ENCODE peak calls at places on chromosome 16, in eight cellular contexts. One of them, this sample, is unnamed. For H3K36me3, the result is how much of the 10 kb centered on the place peaks cover.

GRCh38 chr16:69399361-69399760 is 13.6 kb upstream of the TERF2 start:
- DNase-seq in neural progenitor cell: no peak
- DNase-seq in MM.1S: no peak
- DNase-seq in tibial artery: no peak
- DNase-seq in fibroblast of lung: peak
- DNase-seq in Panc1: no peak
- DNase-seq in CD8-positive, alpha-beta T cell: no peak
- DNase-seq in Peyer's patch: no peak
- DNase-seq in this sample: no peak

GRCh38 chr16:51524555-51525373 is 373.7 kb upstream of the SALL1 start:
- DNase-seq in neural progenitor cell: no peak
- DNase-seq in MM.1S: no peak
- DNase-seq in tibial artery: no peak
- DNase-seq in fibroblast of lung: peak
- DNase-seq in Panc1: no peak
- DNase-seq in CD8-positive, alpha-beta T cell: no peak
- DNase-seq in Peyer's patch: no peak
- DNase-seq in this sample: no peak

GRCh38 chr16:79505344-79505743 is 95.2 kb downstream of the MAF start:
- DNase-seq in neural progenitor cell: no peak
- DNase-seq in MM.1S: no peak
- DNase-seq in tibial artery: no peak
- DNase-seq in fibroblast of lung: no peak
- DNase-seq in Panc1: no peak
- DNase-seq in CD8-positive, alpha-beta T cell: no peak
- DNase-seq in Peyer's patch: no peak
- DNase-seq in this sample: no peak

GRCh38 chr16:16137110-16137509 is 86.2 kb downstream of the ABCC6 start:
- DNase-seq in neural progenitor cell: no peak
- DNase-seq in MM.1S: no peak
- DNase-seq in tibial artery: no peak
- DNase-seq in fibroblast of lung: no peak
- DNase-seq in Panc1: no peak
- DNase-seq in CD8-positive, alpha-beta T cell: no peak
- DNase-seq in Peyer's patch: no peak
- DNase-seq in this sample: no peak

GRCh38 chr16:49021136-49021535 is 260.5 kb downstream of the CBLN1 start:
- DNase-seq in neural progenitor cell: peak
- DNase-seq in MM.1S: no peak
- DNase-seq in tibial artery: no peak
- DNase-seq in fibroblast of lung: peak
- DNase-seq in Panc1: no peak
- DNase-seq in CD8-positive, alpha-beta T cell: no peak
- DNase-seq in Peyer's patch: no peak
- DNase-seq in this sample: no peak

GRCh38 chr16:8660841-8661301 is 13.5 kb upstream of the ABAT start:
- DNase-seq in neural progenitor cell: peak
- DNase-seq in MM.1S: peak
- DNase-seq in tibial artery: peak
- DNase-seq in fibroblast of lung: peak
- DNase-seq in Panc1: peak
- DNase-seq in CD8-positive, alpha-beta T cell: peak
- DNase-seq in Peyer's patch: peak
- DNase-seq in this sample: no peak

GRCh38 chr16:85300451-85300968 is 188.2 kb upstream of the CIBAR2 start:
- DNase-seq in neural progenitor cell: no peak
- DNase-seq in MM.1S: no peak
- DNase-seq in tibial artery: no peak
- DNase-seq in fibroblast of lung: no peak
- DNase-seq in Panc1: no peak
- DNase-seq in CD8-positive, alpha-beta T cell: no peak
- DNase-seq in Peyer's patch: no peak
- DNase-seq in this sample: no peak

GRCh38 chr16:85437161-85438052 is 175.7 kb upstream of the GSE1 start:
- DNase-seq in neural progenitor cell: peak
- DNase-seq in MM.1S: no peak
- DNase-seq in tibial artery: no peak
- DNase-seq in fibroblast of lung: no peak
- DNase-seq in Panc1: no peak
- DNase-seq in CD8-positive, alpha-beta T cell: no peak
- DNase-seq in Peyer's patch: peak
- DNase-seq in this sample: no peak

GRCh38 chr16:10502766-10503165 is 77.6 kb downstream of the EMP2 start:
- DNase-seq in neural progenitor cell: no peak
- DNase-seq in MM.1S: no peak
- DNase-seq in tibial artery: no peak
- DNase-seq in fibroblast of lung: no peak
- DNase-seq in Panc1: no peak
- DNase-seq in CD8-positive, alpha-beta T cell: no peak
- DNase-seq in Peyer's patch: no peak
- DNase-seq in this sample: no peak

GRCh38 chr16:10500582-10500981 is 79.8 kb downstream of the EMP2 start:
- DNase-seq in neural progenitor cell: no peak
- DNase-seq in MM.1S: no peak
- DNase-seq in tibial artery: no peak
- DNase-seq in fibroblast of lung: no peak
- DNase-seq in Panc1: no peak
- DNase-seq in CD8-positive, alpha-beta T cell: no peak
- DNase-seq in Peyer's patch: no peak
- DNase-seq in this sample: no peak

GRCh38 chr16:10501016-10501607 is 79.3 kb downstream of the EMP2 start:
- DNase-seq in neural progenitor cell: no peak
- DNase-seq in MM.1S: no peak
- DNase-seq in tibial artery: no peak
- DNase-seq in fibroblast of lung: no peak
- DNase-seq in Panc1: no peak
- DNase-seq in CD8-positive, alpha-beta T cell: no peak
- DNase-seq in Peyer's patch: no peak
- DNase-seq in this sample: no peak

GRCh38 chr16:10509534-10510025 is 70.8 kb downstream of the EMP2 start:
- DNase-seq in neural progenitor cell: peak
- DNase-seq in MM.1S: peak
- DNase-seq in tibial artery: no peak
- DNase-seq in fibroblast of lung: peak
- DNase-seq in Panc1: peak
- DNase-seq in CD8-positive, alpha-beta T cell: peak
- DNase-seq in Peyer's patch: no peak
- DNase-seq in this sample: no peak

DNA sequence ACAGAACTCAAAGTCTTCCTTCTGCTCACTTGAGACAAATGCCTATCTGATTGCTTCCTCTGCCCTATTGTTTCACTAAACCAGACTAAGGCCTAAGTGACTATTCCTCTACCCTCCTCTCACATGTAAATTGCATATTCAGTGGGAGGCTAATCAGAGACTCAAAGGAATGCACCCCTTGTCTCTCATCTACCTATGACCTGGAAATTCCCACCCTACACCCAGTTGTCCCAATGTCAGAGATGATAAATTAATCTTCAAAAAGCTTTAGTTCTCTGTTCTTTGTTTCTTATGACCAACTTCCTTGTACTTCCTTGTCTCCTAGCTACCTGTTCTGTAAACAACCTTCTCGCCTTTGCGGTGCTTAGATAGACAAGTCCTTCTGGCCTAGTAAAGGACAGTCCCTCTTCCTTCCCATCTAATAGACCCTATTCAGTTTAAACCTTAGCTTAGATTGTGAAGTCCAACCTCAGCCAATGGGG is 76.0 kb downstream of the EMP2 start:
- DNase-seq in neural progenitor cell: peak
- DNase-seq in MM.1S: no peak
- DNase-seq in tibial artery: no peak
- DNase-seq in fibroblast of lung: no peak
- DNase-seq in Panc1: no peak
- DNase-seq in CD8-positive, alpha-beta T cell: no peak
- DNase-seq in Peyer's patch: no peak
- DNase-seq in this sample: no peak
- H3K27ac ChIP-seq in neural progenitor cell: no peak
- H3K27ac ChIP-seq in MM.1S: no peak
- H3K27ac ChIP-seq in tibial artery: no peak
- H3K27ac ChIP-seq in fibroblast of lung: no peak
- H3K27ac ChIP-seq in Panc1: no peak
- H3K27ac ChIP-seq in CD8-positive, alpha-beta T cell: no peak
- H3K27ac ChIP-seq in Peyer's patch: no peak
- H3K27ac ChIP-seq in this sample: no peak

DNA sequence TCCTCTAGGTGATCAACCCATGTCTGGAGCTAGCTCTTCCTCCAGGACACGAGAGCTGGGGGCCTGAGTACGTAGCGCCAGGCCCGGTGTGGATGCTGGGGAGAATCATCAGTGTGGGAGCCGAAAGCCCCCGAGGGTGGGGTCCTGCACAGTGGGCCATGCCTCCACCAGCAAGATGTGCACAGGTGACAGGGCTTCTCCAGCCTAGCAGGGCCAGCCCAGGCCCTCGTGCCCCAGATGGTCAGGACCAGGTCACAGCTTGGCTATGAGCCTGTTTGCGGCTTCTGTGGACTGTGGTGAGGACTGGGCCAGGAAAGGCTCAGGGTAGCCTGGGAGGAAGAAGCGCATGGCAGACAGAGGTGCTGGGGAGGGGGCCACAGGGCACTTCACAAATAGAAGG is 7.8 kb downstream of the MPG start:
- DNase-seq in neural progenitor cell: no peak
- DNase-seq in MM.1S: no peak
- DNase-seq in tibial artery: no peak
- DNase-seq in fibroblast of lung: no peak
- DNase-seq in Panc1: no peak
- DNase-seq in CD8-positive, alpha-beta T cell: no peak
- DNase-seq in Peyer's patch: no peak
- DNase-seq in this sample: no peak
- H3K36me3 ChIP-seq in neural progenitor cell: under half
- H3K36me3 ChIP-seq in MM.1S: under half
- H3K36me3 ChIP-seq in tibial artery: half or more
- H3K36me3 ChIP-seq in fibroblast of lung: under half
- H3K36me3 ChIP-seq in Panc1: under half
- H3K36me3 ChIP-seq in CD8-positive, alpha-beta T cell: under half
- H3K36me3 ChIP-seq in Peyer's patch: under half
- H3K36me3 ChIP-seq in this sample: under half

GRCh38 chr16:4936991-4937781 is at the start of gene PPL:
- DNase-seq in neural progenitor cell: peak
- DNase-seq in MM.1S: peak
- DNase-seq in tibial artery: peak
- DNase-seq in fibroblast of lung: no peak
- DNase-seq in Panc1: no peak
- DNase-seq in CD8-positive, alpha-beta T cell: no peak
- DNase-seq in Peyer's patch: peak
- DNase-seq in this sample: no peak

GRCh38 chr16:4935231-4935855 is 1.6 kb downstream of the PPL start:
- DNase-seq in neural progenitor cell: no peak
- DNase-seq in MM.1S: no peak
- DNase-seq in tibial artery: peak
- DNase-seq in fibroblast of lung: no peak
- DNase-seq in Panc1: no peak
- DNase-seq in CD8-positive, alpha-beta T cell: no peak
- DNase-seq in Peyer's patch: no peak
- DNase-seq in this sample: peak

GRCh38 chr16:4934591-4934990 is 2.4 kb downstream of the PPL start:
- DNase-seq in neural progenitor cell: no peak
- DNase-seq in MM.1S: no peak
- DNase-seq in tibial artery: no peak
- DNase-seq in fibroblast of lung: no peak
- DNase-seq in Panc1: no peak
- DNase-seq in CD8-positive, alpha-beta T cell: no peak
- DNase-seq in Peyer's patch: no peak
- DNase-seq in this sample: no peak

GRCh38 chr16:4937782-4938682 is 1.1 kb upstream of the PPL start:
- DNase-seq in neural progenitor cell: no peak
- DNase-seq in MM.1S: no peak
- DNase-seq in tibial artery: no peak
- DNase-seq in fibroblast of lung: no peak
- DNase-seq in Panc1: no peak
- DNase-seq in CD8-positive, alpha-beta T cell: no peak
- DNase-seq in Peyer's patch: peak
- DNase-seq in this sample: no peak

DNA sequence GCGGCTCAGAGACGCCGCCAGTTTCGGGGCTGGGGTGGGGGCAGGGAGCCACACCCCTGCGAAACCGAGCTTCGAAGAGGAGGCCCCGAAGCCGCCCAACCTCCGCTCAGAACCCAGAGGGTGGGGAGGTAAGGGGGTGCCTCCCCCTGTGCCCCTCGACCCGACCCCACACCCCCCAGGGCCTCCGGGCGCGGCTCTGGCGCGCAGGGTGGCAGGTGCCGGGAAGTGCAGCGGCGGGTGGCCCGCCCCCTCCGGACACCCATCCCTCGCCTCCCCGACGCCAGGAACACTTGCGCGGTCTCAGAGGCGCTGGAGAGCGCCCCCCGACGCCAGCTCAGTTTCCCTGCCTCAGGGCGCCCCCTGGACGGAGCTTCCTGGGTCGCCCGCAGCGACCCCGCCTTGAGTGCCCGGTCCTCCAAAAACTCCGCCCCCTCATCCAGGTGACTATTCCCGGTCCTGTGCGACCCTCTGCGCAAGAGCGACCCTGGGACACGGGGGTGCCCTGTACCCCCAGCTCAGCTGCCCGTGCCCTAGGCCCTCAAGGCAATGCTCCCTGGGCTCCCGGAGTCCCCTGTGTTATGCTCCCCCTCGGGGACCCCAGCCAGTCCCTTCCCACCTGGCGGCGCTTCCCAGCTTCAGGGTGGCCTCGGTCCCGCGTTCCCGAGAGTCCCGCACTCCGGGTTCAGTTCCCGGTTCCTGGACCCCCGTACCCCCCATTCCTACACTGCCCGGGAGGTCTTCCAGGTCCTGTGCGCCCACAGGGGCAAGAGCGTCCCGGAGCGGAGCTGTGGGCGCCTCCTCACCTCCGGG is 562 bp downstream of the PPL start:
- DNase-seq in neural progenitor cell: peak
- DNase-seq in MM.1S: no peak
- DNase-seq in tibial artery: peak
- DNase-seq in fibroblast of lung: no peak
- DNase-seq in Panc1: no peak
- DNase-seq in CD8-positive, alpha-beta T cell: no peak
- DNase-seq in Peyer's patch: peak
- DNase-seq in this sample: no peak
- TF ChIP-seq CTCF in neural progenitor cell: peak
- TF ChIP-seq CTCF in MM.1S: peak
- TF ChIP-seq CTCF in tibial artery: peak
- TF ChIP-seq CTCF in fibroblast of lung: peak
- TF ChIP-seq CTCF in Panc1: peak
- TF ChIP-seq CTCF in CD8-positive, alpha-beta T cell: no peak
- TF ChIP-seq CTCF in Peyer's patch: peak
- TF ChIP-seq CTCF in this sample: peak

DNA sequence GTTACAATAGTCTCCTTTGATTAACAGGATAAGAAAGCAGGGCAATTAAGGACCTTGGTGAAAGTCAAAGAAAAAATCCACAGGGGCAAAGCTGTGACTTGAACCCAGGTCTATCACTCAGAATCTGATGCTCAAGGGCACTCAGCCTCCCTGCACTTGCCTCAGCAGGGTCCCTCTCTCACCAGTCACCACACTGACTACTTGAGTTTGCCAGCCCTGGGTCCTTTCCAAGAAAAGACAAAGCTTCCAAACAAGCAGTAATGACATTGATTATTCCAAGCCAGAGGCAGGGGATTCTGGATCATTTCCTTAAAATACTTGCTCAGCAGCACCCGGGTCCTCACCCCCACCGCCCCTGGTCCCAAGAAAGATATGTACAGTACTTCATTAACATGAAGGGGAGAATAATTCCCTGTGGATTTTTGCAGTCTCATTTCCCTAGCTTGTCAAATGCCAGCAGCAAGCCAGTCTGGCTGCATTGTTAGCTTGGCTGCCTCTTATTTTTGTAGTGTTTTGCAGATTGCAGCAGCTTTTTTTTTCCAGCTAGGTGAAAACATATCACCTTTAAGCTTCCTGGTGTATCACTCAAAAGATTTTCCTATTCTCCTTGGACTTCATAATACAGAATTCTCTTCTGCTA is 83.2 kb upstream of the GNAO1 start:
- DNase-seq in neural progenitor cell: no peak
- DNase-seq in MM.1S: no peak
- DNase-seq in tibial artery: no peak
- DNase-seq in fibroblast of lung: no peak
- DNase-seq in Panc1: no peak
- DNase-seq in CD8-positive, alpha-beta T cell: no peak
- DNase-seq in Peyer's patch: no peak
- DNase-seq in this sample: no peak
- H3K27ac ChIP-seq in neural progenitor cell: no peak
- H3K27ac ChIP-seq in MM.1S: no peak
- H3K27ac ChIP-seq in tibial artery: no peak
- H3K27ac ChIP-seq in fibroblast of lung: no peak
- H3K27ac ChIP-seq in Panc1: no peak
- H3K27ac ChIP-seq in CD8-positive, alpha-beta T cell: no peak
- H3K27ac ChIP-seq in Peyer's patch: no peak
- H3K27ac ChIP-seq in this sample: no peak

This sample was measured in thoracic aorta.